ENCODE peak calls at places on chromosomes 16 and 17, in four cellular contexts. K is activated CD4-positive, alpha-beta T cell treated with anti-CD3 and anti-CD28 coated beads for 24 hours; V is NB4; Z is stimulated activated CD8-positive, alpha-beta memory T cell treated with anti-CD3 and anti-CD28 coated beads, Interleukin-4, amount 100 ng/mL, for 48 hours. P is an unnamed sample.

GRCh38 chr17:50598487-50598886 is 36.2 kb upstream of the ABCC3 start:
- DNase-seq in Z (no peak), V (no peak), K (no peak), P (no peak)

GRCh38 chr16:80914379-80915078 is 92.2 kb downstream of the CMC2 start:
- DNase-seq in K (no peak), V (no peak), Z (no peak), P (no peak)

GRCh38 chr16:68367440-68367839 is 56.6 kb downstream of the PRMT7 start:
- DNase-seq in K (no peak), V (no peak), Z (no peak), P (no peak)

GRCh38 chr17:40884708-40885512 is at the start of gene KRT20:
- DNase-seq in Z (no peak), V (no peak), K (no peak), P (peak)

GRCh38 chr16:58051821-58052603 is 26.5 kb downstream of the MMP15 start:
- DNase-seq in K (no peak), V (no peak), Z (no peak), P (no peak)

GRCh38 chr16:23323224-23324030 is 21.3 kb downstream of the SCNN1B start:
- DNase-seq in V (no peak), Z (no peak), K (no peak), P (no peak)

GRCh38 chr17:40550608-40551007 is 14.7 kb downstream of the CCR7 start:
- DNase-seq in Z (peak), K (no peak), V (peak), P (no peak)

GRCh38 chr17:39461911-39462641 is 790 bp downstream of the CDK12 start:
- DNase-seq in Z (no peak), K (peak), V (peak), P (peak)

GRCh38 chr16:50302472-50303005 is 36.2 kb downstream of the ADCY7 start:
- DNase-seq in Z (no peak), V (peak), K (no peak), P (no peak)

GRCh38 chr16:69302301-69302700 is 8.8 kb upstream of the VPS4A start:
- DNase-seq in K (no peak), V (no peak), Z (no peak), P (no peak)

GRCh38 chr17:60387666-60388065 is 4.3 kb downstream of the USP32 start:
- DNase-seq in K (no peak), V (no peak), Z (no peak), P (no peak)

GRCh38 chr17:77400445-77400870 is 259.7 kb downstream of the SEC14L1 start:
- DNase-seq in K (peak), V (peak), Z (peak), P (peak)

GRCh38 chr17:50026901-50027638 is 28.8 kb upstream of the ITGA3 start:
- DNase-seq in V (peak), K (peak), Z (peak), P (peak)

GRCh38 chr16:86834451-86835035 is 256.2 kb downstream of the FOXL1 start:
- DNase-seq in K (no peak), Z (no peak), V (peak), P (no peak)

GRCh38 chr17:78883090-78883532 is 19.9 kb downstream of the CEP295NL start:
- DNase-seq in V (peak), K (no peak), Z (no peak), P (no peak)

GRCh38 chr17:66401364-66401763 is 99.0 kb downstream of the PRKCA start:
- DNase-seq in Z (peak), K (no peak), V (no peak), P (no peak)

GRCh38 chr17:7213895-7214299 is 5.7 kb downstream of the DLG4 start:
- DNase-seq in V (peak), K (no peak), Z (no peak), P (peak)

GRCh38 chr17:73266796-73267195 is 5.1 kb upstream of the CPSF4L start:
- DNase-seq in V (no peak), K (no peak), Z (no peak), P (no peak)

GRCh38 chr16:23320695-23321094 is 18.6 kb downstream of the SCNN1B start:
- DNase-seq in V (no peak), K (no peak), Z (no peak), P (no peak)

GRCh38 chr17:2237521-2237921 is 66.1 kb downstream of the SMG6 start:
- DNase-seq in Z (no peak), V (no peak), K (no peak), P (no peak)

GRCh38 chr17:8393470-8394231 is 4.0 kb downstream of the RNF222 start:
- DNase-seq in V (no peak), K (no peak), Z (no peak), P (no peak)

GRCh38 chr16:80692270-80692669 is 112.1 kb downstream of the CDYL2 start:
- DNase-seq in V (no peak), K (no peak), Z (no peak), P (no peak)

GRCh38 chr16:22318690-22319358 is 21.6 kb downstream of the POLR3E start:
- DNase-seq in K (peak), Z (peak), V (peak), P (peak)

GRCh38 chr16:5231246-5231759 is 133.7 kb upstream of the EEF2KMT start:
- DNase-seq in Z (no peak), V (no peak), K (no peak), P (no peak)

GRCh38 chr17:76074390-76075363 is at the start of gene GALR2:
- DNase-seq in K (no peak), Z (no peak), V (no peak), P (no peak)

GRCh38 chr16:57533618-57534336 is 2.6 kb downstream of the CCDC102A start:
- DNase-seq in V (peak), Z (peak), K (no peak), P (no peak)

GRCh38 chr16:10126686-10127085 is 55.5 kb downstream of the GRIN2A start:
- DNase-seq in V (no peak), Z (no peak), K (no peak), P (no peak)

GRCh38 chr16:53457670-53458069 is 23.4 kb downstream of the RBL2 start:
- DNase-seq in K (peak), Z (peak), V (peak), P (peak)

GRCh38 chr17:2435181-2435741 is 34.4 kb upstream of the MNT start:
- DNase-seq in Z (no peak), K (no peak), V (no peak), P (peak)

GRCh38 chr17:73231363-73231762 is 30.3 kb downstream of the CPSF4L start:
- DNase-seq in V (peak), K (no peak), Z (peak), P (peak)

GRCh38 chr17:50765454-50766221 is 1.7 kb downstream of the ANKRD40CL start:
- DNase-seq in Z (peak), K (no peak), V (peak), P (peak)

GRCh38 chr17:6471531-6472465 is 27.5 kb downstream of the PIMREG start:
- DNase-seq in K (no peak), Z (no peak), V (peak), P (no peak)

GRCh38 chr17:30476726-30477082 is 504 bp upstream of the GOSR1 start:
- DNase-seq in K (peak), V (no peak), Z (peak), P (peak)

GRCh38 chr17:6269474-6269873 is 165.4 kb downstream of the AIPL1 start:
- DNase-seq in V (peak), K (no peak), Z (peak), P (peak)

GRCh38 chr17:17848311-17848710 is 11.5 kb upstream of the SREBF1 start:
- DNase-seq in K (no peak), Z (no peak), V (no peak), P (no peak)

P was measured in OCI-M1.